ENCODE peak calls at places on chromosomes 1 and 21, in nine cellular contexts. X is astrocyte of the cerebellum, D is neural crest cell, V is A549, N is left lung, B is RWPE1, E is BJ, W is HFFc6, A is mesothelial cell of epicardium. P is an unnamed sample.

GRCh38 chr1:27496604-27497155 is 6.7 kb upstream of the WASF2 start:
- DNase-seq in X (no peak), D (no peak), V (no peak), N (peak), B (no peak), E (no peak), W (no peak), A (no peak), P (no peak)

GRCh38 chr1:20496241-20496661 is 10.2 kb upstream of the CAMK2N1 start:
- DNase-seq in X (peak), D (no peak), V (no peak), N (no peak), B (peak), E (no peak), W (peak), A (no peak), P (peak)

GRCh38 chr1:117820694-117821381 is 108.6 kb downstream of the GDAP2 start:
- DNase-seq in X (no peak), D (no peak), V (no peak), N (no peak), B (no peak), E (no peak), W (peak), A (no peak), P (no peak)

GRCh38 chr1:165034136-165034535 is 322.4 kb downstream of the LMX1A start:
- DNase-seq in X (no peak), D (no peak), V (no peak), N (no peak), B (no peak), E (no peak), W (no peak), A (no peak), P (no peak)

GRCh38 chr1:225458222-225458631 is 30.4 kb upstream of the LBR start:
- DNase-seq in X (no peak), D (no peak), V (no peak), N (no peak), B (no peak), E (no peak), W (no peak), A (no peak), P (no peak)

GRCh38 chr21:38773108-38774061 is 32.3 kb upstream of the ETS2 start:
- DNase-seq in X (peak), D (no peak), V (peak), N (no peak), B (peak), E (peak), W (peak), A (no peak), P (peak)

GRCh38 chr1:44416408-44416807 is 11.4 kb downstream of the RNF220 start:
- DNase-seq in X (no peak), D (no peak), V (no peak), N (no peak), B (no peak), E (no peak), W (no peak), A (no peak), P (no peak)

GRCh38 chr1:54582566-54583306 is 34.7 kb downstream of the ACOT11 start:
- DNase-seq in X (no peak), D (no peak), V (no peak), N (no peak), B (no peak), E (no peak), W (no peak), A (no peak), P (no peak)

GRCh38 chr1:89953929-89954328 is 41.0 kb upstream of the ZNF326 start:
- DNase-seq in X (no peak), D (no peak), V (no peak), N (no peak), B (no peak), E (no peak), W (no peak), A (no peak), P (no peak)

GRCh38 chr1:217465102-217465501 is 165.8 kb downstream of the GPATCH2 start:
- DNase-seq in X (no peak), D (no peak), V (no peak), N (no peak), B (no peak), E (no peak), W (no peak), A (no peak), P (no peak)

GRCh38 chr1:176694713-176695112 is 231.7 kb downstream of the PAPPA2 start:
- DNase-seq in X (no peak), D (no peak), V (no peak), N (no peak), B (no peak), E (no peak), W (no peak), A (no peak), P (no peak)

GRCh38 chr1:154190550-154190949 is 1.4 kb downstream of the TPM3 start:
- DNase-seq in X (no peak), D (no peak), V (no peak), N (no peak), B (no peak), E (no peak), W (peak), A (no peak), P (no peak)

GRCh38 chr1:162056043-162056442 is 13.4 kb upstream of the NOS1AP start:
- DNase-seq in X (peak), D (peak), V (peak), N (peak), B (peak), E (no peak), W (peak), A (no peak), P (peak)

GRCh38 chr1:39283858-39284257 is 79.4 kb downstream of the MACF1 start:
- DNase-seq in X (no peak), D (no peak), V (no peak), N (no peak), B (no peak), E (no peak), W (no peak), A (no peak), P (no peak)
- TF ChIP-seq CTCF in X (no peak), D (no peak), V (no peak), N (no peak), B (no peak), E (no peak), W (no peak), A (no peak), P (no peak)

DNA sequence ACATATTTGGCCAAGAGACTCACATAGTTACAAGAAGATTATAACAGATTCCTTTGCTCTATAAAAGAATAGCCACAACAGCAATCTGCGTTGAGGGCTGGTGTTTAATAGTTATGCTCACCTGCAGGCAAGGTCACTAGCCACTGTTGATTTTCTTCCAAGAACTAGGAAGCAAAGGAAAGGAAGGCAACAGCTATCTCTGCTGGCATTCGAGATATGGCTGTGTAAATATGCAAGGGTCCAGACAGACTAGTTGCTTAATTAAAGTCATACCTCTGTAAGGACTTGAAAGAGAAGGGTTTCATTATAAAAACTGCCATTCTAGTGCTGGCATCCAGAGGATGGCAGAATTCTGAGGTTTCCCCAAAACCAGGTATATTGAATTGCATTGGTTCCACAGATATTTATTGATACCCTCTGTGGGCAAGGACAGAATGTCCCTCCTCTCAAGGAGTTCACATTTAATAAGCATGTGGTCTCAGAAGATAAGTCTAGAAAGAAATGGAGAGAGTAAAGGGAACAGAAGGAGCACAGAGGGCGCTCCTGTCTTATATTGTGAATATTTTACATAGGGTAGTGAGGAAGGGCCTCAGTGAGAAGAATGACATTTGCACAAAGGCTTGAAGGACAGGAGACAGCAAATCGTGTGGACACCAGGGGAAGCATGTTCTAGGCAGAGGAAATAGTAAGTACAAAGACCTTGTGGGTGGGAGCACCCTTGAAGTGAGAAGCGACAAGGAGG is 23.6 kb upstream of the PLEKHA6 start:
- DNase-seq in X (no peak), D (no peak), V (no peak), N (no peak), B (no peak), E (no peak), W (no peak), A (no peak), P (no peak)
- TF ChIP-seq CTCF in X (no peak), D (no peak), V (no peak), N (no peak), B (no peak), E (no peak), W (no peak), A (no peak), P (no peak)

GRCh38 chr21:44989943-44990780 is 50.3 kb downstream of the SLX9 start:
- DNase-seq in X (no peak), D (no peak), V (no peak), N (no peak), B (no peak), E (no peak), W (no peak), A (no peak), P (no peak)

GRCh38 chr21:44993321-44994015 is 53.6 kb downstream of the SLX9 start:
- DNase-seq in X (no peak), D (no peak), V (no peak), N (no peak), B (no peak), E (no peak), W (no peak), A (no peak), P (no peak)

GRCh38 chr21:44990921-44991320 is 51.1 kb downstream of the SLX9 start:
- DNase-seq in X (no peak), D (no peak), V (no peak), N (no peak), B (no peak), E (no peak), W (no peak), A (no peak), P (no peak)

GRCh38 chr21:44992608-44993031 is 52.8 kb downstream of the SLX9 start:
- DNase-seq in X (no peak), D (no peak), V (no peak), N (no peak), B (no peak), E (no peak), W (no peak), A (no peak), P (no peak)

GRCh38 chr21:44991538-44992483 is 52.0 kb downstream of the SLX9 start:
- DNase-seq in X (no peak), D (no peak), V (no peak), N (no peak), B (no peak), E (no peak), W (no peak), A (no peak), P (no peak)
- TF ChIP-seq CTCF in X (no peak), D (no peak), V (no peak), N (no peak), B (no peak), E (peak), W (no peak), A (no peak), P (no peak)

GRCh38 chr21:28196981-28197380 is 795.7 kb downstream of the LTN1 start:
- DNase-seq in X (no peak), D (no peak), V (no peak), N (no peak), B (no peak), E (no peak), W (no peak), A (no peak), P (no peak)

DNA sequence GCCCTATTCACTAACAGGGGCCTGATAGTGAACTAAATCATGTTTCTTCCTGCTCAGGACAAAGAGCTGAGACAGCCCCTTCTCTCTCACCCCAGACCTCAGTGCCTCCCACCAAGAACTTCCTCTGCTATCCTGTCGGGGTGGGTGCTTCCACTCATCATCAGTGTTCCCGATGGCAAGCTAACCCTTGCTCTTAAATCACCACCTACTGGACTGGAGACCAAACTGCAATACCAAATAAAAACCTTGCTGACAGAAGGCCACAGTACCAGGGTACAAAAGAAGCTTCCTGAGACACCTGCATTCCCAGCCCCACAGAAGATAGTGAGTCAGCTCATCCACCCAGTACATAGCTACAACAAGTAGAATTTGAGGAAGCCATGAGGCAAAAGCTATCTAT is 799.5 kb downstream of the LTN1 start:
- DNase-seq in X (no peak), D (no peak), V (no peak), N (no peak), B (no peak), E (no peak), W (no peak), A (no peak), P (no peak)
- TF ChIP-seq CTCF in X (no peak), D (no peak), V (no peak), N (no peak), B (no peak), E (peak), W (peak), A (no peak), P (no peak)